ENCODE peak calls at places on chromosomes 11 and 22, in four cellular contexts. One of them, this sample, is unnamed.
A peak's percentile ranks its signal among the peaks of the same experiment; 100 is the strongest.

GRCh38 chr11:69905611-69906452 is 86.6 kb upstream of the FGF3 start:
- DNase-seq in H9: no peak
- DNase-seq in K562: peak; percentile 88
- DNase-seq in SK-N-SH: peak; percentile 85
- DNase-seq in this sample: no peak

GRCh38 chr11:107741044-107741823 is 29.4 kb upstream of the SLN start:
- DNase-seq in H9: no peak
- DNase-seq in K562: peak; percentile 40
- DNase-seq in SK-N-SH: peak; percentile 33
- DNase-seq in this sample: peak; percentile 67

GRCh38 chr11:82523141-82523540 is 210.5 kb downstream of the FAM181B start:
- DNase-seq in H9: peak; percentile 39
- DNase-seq in K562: no peak
- DNase-seq in SK-N-SH: no peak
- DNase-seq in this sample: peak; percentile 48

GRCh38 chr22:47053865-47054185 is 291.4 kb downstream of the TBC1D22A start:
- DNase-seq in H9: no peak
- DNase-seq in K562: no peak
- DNase-seq in SK-N-SH: no peak
- DNase-seq in this sample: no peak

GRCh38 chr22:30637701-30638114 is 2.1 kb downstream of the SLC35E4 start:
- DNase-seq in H9: no peak
- DNase-seq in K562: no peak
- DNase-seq in SK-N-SH: peak; percentile 51
- DNase-seq in this sample: no peak

GRCh38 chr11:59199546-59200420 is 12.9 kb downstream of the MPEG1 start:
- DNase-seq in H9: no peak
- DNase-seq in K562: no peak
- DNase-seq in SK-N-SH: no peak
- DNase-seq in this sample: no peak

GRCh38 chr11:93614111-93614784 is 47.2 kb upstream of the CEP295 start:
- DNase-seq in H9: peak; percentile 47
- DNase-seq in K562: peak; percentile 52
- DNase-seq in SK-N-SH: peak; percentile 10
- DNase-seq in this sample: peak; percentile 47

GRCh38 chr11:72238492-72239295 is 5.3 kb downstream of the PHOX2A start:
- DNase-seq in H9: peak; percentile 48
- DNase-seq in K562: no peak
- DNase-seq in SK-N-SH: peak; percentile 63
- DNase-seq in this sample: peak; percentile 32

GRCh38 chr11:61134801-61135257 is 26.4 kb downstream of the VPS37C start:
- DNase-seq in H9: no peak
- DNase-seq in K562: no peak
- DNase-seq in SK-N-SH: no peak
- DNase-seq in this sample: no peak

GRCh38 chr11:10784229-10785145 is 24.2 kb downstream of the EIF4G2 start:
- DNase-seq in H9: no peak
- DNase-seq in K562: no peak
- DNase-seq in SK-N-SH: peak; percentile 37
- DNase-seq in this sample: no peak

GRCh38 chr11:110430267-110431211 is 791 bp downstream of the FDX1 start:
- DNase-seq in H9: no peak
- DNase-seq in K562: no peak
- DNase-seq in SK-N-SH: no peak
- DNase-seq in this sample: peak; percentile 64

GRCh38 chr11:119700536-119701346 is 28.3 kb downstream of the NECTIN1 start:
- DNase-seq in H9: no peak
- DNase-seq in K562: no peak
- DNase-seq in SK-N-SH: no peak
- DNase-seq in this sample: no peak

GRCh38 chr22:26673485-26673884 is 16.1 kb downstream of the MIAT start:
- DNase-seq in H9: no peak
- DNase-seq in K562: no peak
- DNase-seq in SK-N-SH: no peak
- DNase-seq in this sample: no peak

GRCh38 chr11:59560290-59560701 is 49.0 kb downstream of the OR4D9 start:
- DNase-seq in H9: peak; percentile 88
- DNase-seq in K562: peak; percentile 45
- DNase-seq in SK-N-SH: peak; percentile 64
- DNase-seq in this sample: peak; percentile 91

GRCh38 chr11:63906585-63906984 is 10.4 kb downstream of the RCOR2 start:
- DNase-seq in H9: no peak
- DNase-seq in K562: peak; percentile 65
- DNase-seq in SK-N-SH: peak; percentile 81
- DNase-seq in this sample: peak; percentile 70
- TF ChIP-seq CTCF in H9: peak; percentile 59
- TF ChIP-seq CTCF in K562: peak; percentile 22
- TF ChIP-seq CTCF in SK-N-SH: peak; percentile 21
- TF ChIP-seq CTCF in this sample: peak; percentile 30

DNA sequence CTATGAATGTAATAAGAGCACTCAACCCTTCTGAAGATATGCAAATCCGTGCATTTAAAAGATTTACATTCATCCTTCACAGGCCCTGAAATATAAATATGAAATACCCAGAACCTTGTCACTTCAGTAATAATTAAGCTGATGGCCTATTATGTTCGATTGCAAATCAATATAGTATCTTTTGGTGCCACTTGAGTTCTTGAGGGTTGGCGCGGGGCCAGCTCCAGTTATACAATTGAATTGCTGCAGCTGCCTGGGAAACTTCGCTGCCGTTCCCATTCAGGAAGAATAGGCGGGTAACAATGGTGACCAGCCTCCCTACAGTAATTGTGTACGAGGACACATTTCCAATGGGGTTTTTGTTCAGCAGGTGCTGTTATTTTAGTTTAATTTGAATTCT is 451.1 kb downstream of the INSC start:
- DNase-seq in H9: no peak
- DNase-seq in K562: no peak
- DNase-seq in SK-N-SH: no peak
- DNase-seq in this sample: no peak
- H3K27me3 ChIP-seq in H9: no peaks in the 10 kb centered on the region
- H3K27me3 ChIP-seq in K562: peaks cover 5% of the 10 kb centered on the region
- H3K27me3 ChIP-seq in SK-N-SH: no peaks in the 10 kb centered on the region
- H3K27me3 ChIP-seq in this sample: no peaks in the 10 kb centered on the region

DNA sequence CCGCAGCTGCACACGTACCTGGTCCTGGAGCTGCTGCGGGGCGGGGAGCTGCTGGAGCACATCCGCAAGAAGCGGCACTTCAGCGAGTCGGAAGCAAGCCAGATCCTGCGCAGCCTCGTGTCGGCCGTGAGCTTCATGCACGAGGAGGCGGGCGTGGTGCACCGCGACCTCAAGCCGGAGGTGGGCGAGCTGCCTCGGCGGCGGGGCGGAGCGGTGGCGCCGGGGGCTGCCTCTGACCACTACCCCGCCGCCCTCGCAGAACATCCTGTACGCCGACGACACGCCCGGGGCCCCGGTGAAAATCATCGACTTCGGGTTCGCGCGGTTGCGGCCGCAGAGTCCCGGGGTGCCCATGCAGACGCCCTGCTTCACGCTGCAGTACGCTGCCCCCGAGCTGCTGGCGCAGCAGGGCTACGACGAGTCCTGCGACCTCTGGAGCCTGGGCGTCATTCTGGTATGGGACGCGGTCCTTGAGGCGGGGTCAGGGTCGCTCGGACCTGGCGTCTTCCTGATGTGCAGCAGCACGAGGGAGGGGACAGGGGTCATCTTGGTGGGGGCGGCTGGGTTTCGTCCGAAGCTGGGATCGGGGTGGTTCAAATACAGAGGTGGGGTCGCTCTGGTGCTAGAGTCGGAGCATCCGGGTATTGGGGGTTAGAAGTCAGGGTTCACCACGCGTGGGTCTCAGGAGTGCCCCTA is 10.6 kb downstream of the RPS6KA4 start:
- DNase-seq in H9: no peak
- DNase-seq in K562: no peak
- DNase-seq in SK-N-SH: peak; percentile 37
- DNase-seq in this sample: peak; percentile 60
- H4K20me1 ChIP-seq in H9: no peaks in the 10 kb centered on the region
- H4K20me1 ChIP-seq in K562: no peaks in the 10 kb centered on the region
- H4K20me1 ChIP-seq in SK-N-SH: no peaks in the 10 kb centered on the region
- H4K20me1 ChIP-seq in this sample: no peaks in the 10 kb centered on the region

GRCh38 chr11:86799680-86800075 is 664 bp upstream of the PRSS23 start:
- DNase-seq in H9: peak; percentile 52
- DNase-seq in K562: no peak
- DNase-seq in SK-N-SH: peak; percentile 40
- DNase-seq in this sample: peak; percentile 41
- TF ChIP-seq CTCF in H9: peak; percentile 22
- TF ChIP-seq CTCF in K562: no peak
- TF ChIP-seq CTCF in SK-N-SH: no peak
- TF ChIP-seq CTCF in this sample: peak; percentile 22

GRCh38 chr11:128596245-128596644 is 8.9 kb upstream of the ETS1 start:
- DNase-seq in H9: no peak
- DNase-seq in K562: no peak
- DNase-seq in SK-N-SH: no peak
- DNase-seq in this sample: no peak

GRCh38 chr11:128597209-128597608 is 9.9 kb upstream of the ETS1 start:
- DNase-seq in H9: no peak
- DNase-seq in K562: no peak
- DNase-seq in SK-N-SH: no peak
- DNase-seq in this sample: peak; percentile 59

GRCh38 chr11:128599729-128600128 is 12.4 kb upstream of the ETS1 start:
- DNase-seq in H9: no peak
- DNase-seq in K562: no peak
- DNase-seq in SK-N-SH: no peak
- DNase-seq in this sample: no peak

GRCh38 chr11:128598755-128599154 is 11.4 kb upstream of the ETS1 start:
- DNase-seq in H9: no peak
- DNase-seq in K562: no peak
- DNase-seq in SK-N-SH: no peak
- DNase-seq in this sample: no peak

GRCh38 chr11:128598096-128598495 is 10.7 kb upstream of the ETS1 start:
- DNase-seq in H9: no peak
- DNase-seq in K562: no peak
- DNase-seq in SK-N-SH: no peak
- DNase-seq in this sample: no peak
- H3K27me3 ChIP-seq in H9: no peaks in the 10 kb centered on the region
- H3K27me3 ChIP-seq in K562: no peaks in the 10 kb centered on the region
- H3K27me3 ChIP-seq in SK-N-SH: no peaks in the 10 kb centered on the region
- H3K27me3 ChIP-seq in this sample: no peaks in the 10 kb centered on the region

GRCh38 chr22:35419756-35420155 is 19.8 kb downstream of the MCM5 start:
- DNase-seq in H9: no peak
- DNase-seq in K562: no peak
- DNase-seq in SK-N-SH: no peak
- DNase-seq in this sample: no peak
- H4K20me1 ChIP-seq in H9: no peaks in the 10 kb centered on the region
- H4K20me1 ChIP-seq in K562: no peaks in the 10 kb centered on the region
- H4K20me1 ChIP-seq in SK-N-SH: no peaks in the 10 kb centered on the region
- H4K20me1 ChIP-seq in this sample: peaks cover 18% of the 10 kb centered on the region

GRCh38 chr11:134250675-134251074 is 2.5 kb downstream of the THYN1 start:
- DNase-seq in H9: no peak
- DNase-seq in K562: no peak
- DNase-seq in SK-N-SH: no peak
- DNase-seq in this sample: no peak

GRCh38 chr11:134248910-134249480 is 4.2 kb downstream of the THYN1 start:
- DNase-seq in H9: no peak
- DNase-seq in K562: no peak
- DNase-seq in SK-N-SH: no peak
- DNase-seq in this sample: no peak

GRCh38 chr11:134254433-134254832 is 1.1 kb downstream of the ACAD8 start:
- DNase-seq in H9: no peak
- DNase-seq in K562: no peak
- DNase-seq in SK-N-SH: no peak
- DNase-seq in this sample: no peak

GRCh38 chr11:134253189-134253993 is at the start of the genes ACAD8 and THYN1:
- DNase-seq in H9: peak; percentile 98
- DNase-seq in K562: peak; percentile 97
- DNase-seq in SK-N-SH: peak; percentile 99
- DNase-seq in this sample: peak; percentile 99

DNA sequence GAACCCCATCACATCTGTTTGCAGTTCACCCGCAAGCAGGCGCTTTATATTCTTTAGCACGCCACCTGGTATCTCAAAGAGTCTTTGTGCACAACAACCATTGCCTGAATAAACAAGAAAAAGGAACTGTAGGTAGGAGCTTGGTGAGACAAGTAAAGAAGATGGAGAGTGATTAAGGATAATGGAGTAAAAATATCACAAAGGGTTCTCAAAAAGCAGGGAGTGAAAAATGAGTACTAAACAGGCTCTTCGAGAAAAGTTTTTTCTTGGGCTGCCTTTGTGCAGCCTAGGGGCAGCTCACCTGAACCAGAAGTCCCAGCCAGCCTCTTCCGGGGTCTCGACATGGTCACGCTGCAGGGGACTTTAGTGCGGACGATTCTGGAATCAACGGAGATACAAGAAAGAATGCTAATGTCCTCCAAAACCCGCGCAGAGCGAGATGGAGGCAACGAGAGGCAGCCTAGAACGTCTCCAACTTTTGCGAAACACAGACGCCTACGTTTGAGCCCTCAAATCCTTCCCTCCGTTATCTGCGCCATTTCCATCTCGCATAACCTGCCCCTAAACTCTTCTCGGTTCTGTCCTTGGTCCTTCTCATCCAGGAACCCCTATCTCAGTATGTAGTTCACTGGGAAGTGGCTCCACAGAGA is 488 bp downstream of the THYN1 start:
- DNase-seq in H9: peak; percentile 40
- DNase-seq in K562: no peak
- DNase-seq in SK-N-SH: peak; percentile 60
- DNase-seq in this sample: peak; percentile 58
- TF ChIP-seq CTCF in H9: no peak
- TF ChIP-seq CTCF in K562: no peak
- TF ChIP-seq CTCF in SK-N-SH: no peak
- TF ChIP-seq CTCF in this sample: no peak